ENCODE peak calls at places on chromosome 3, in six cellular contexts. One of them, this sample, is unnamed.

GRCh38 chr3:178295257-178295912 is 240.9 kb upstream of the KCNMB2 start:
- DNase-seq in sciatic nerve: no peak
- DNase-seq in LHCN-M2: no peak
- DNase-seq in stimulated activated CD4-positive, alpha-beta T cell treated with anti-CD3 and anti-CD28 coated beads, Interleukin-2, amount 100 ng/mL, for 48 hours: no peak
- DNase-seq in AG20443: peak
- DNase-seq in GM18507: no peak
- DNase-seq in this sample: no peak

GRCh38 chr3:59006791-59007517 is 42.9 kb downstream of the CFAP20DC start:
- DNase-seq in LHCN-M2: peak
- DNase-seq in AG20443: peak
- DNase-seq in sciatic nerve: no peak
- DNase-seq in GM18507: no peak
- DNase-seq in stimulated activated CD4-positive, alpha-beta T cell treated with anti-CD3 and anti-CD28 coated beads, Interleukin-2, amount 100 ng/mL, for 48 hours: no peak
- DNase-seq in this sample: no peak

GRCh38 chr3:194952882-194953281 is 267.2 kb downstream of the FAM43A start:
- DNase-seq in LHCN-M2: no peak
- DNase-seq in stimulated activated CD4-positive, alpha-beta T cell treated with anti-CD3 and anti-CD28 coated beads, Interleukin-2, amount 100 ng/mL, for 48 hours: no peak
- DNase-seq in GM18507: no peak
- DNase-seq in AG20443: no peak
- DNase-seq in sciatic nerve: peak
- DNase-seq in this sample: no peak

GRCh38 chr3:59257506-59257905 is 207.7 kb upstream of the CFAP20DC start:
- DNase-seq in stimulated activated CD4-positive, alpha-beta T cell treated with anti-CD3 and anti-CD28 coated beads, Interleukin-2, amount 100 ng/mL, for 48 hours: no peak
- DNase-seq in sciatic nerve: no peak
- DNase-seq in AG20443: no peak
- DNase-seq in GM18507: no peak
- DNase-seq in LHCN-M2: no peak
- DNase-seq in this sample: no peak

GRCh38 chr3:184259878-184260570 is 1.3 kb downstream of the CAMK2N2 start:
- DNase-seq in LHCN-M2: no peak
- DNase-seq in GM18507: no peak
- DNase-seq in sciatic nerve: no peak
- DNase-seq in AG20443: peak
- DNase-seq in stimulated activated CD4-positive, alpha-beta T cell treated with anti-CD3 and anti-CD28 coated beads, Interleukin-2, amount 100 ng/mL, for 48 hours: no peak
- DNase-seq in this sample: no peak

GRCh38 chr3:160372780-160373179 is 26.2 kb downstream of the IFT80 start:
- DNase-seq in LHCN-M2: peak
- DNase-seq in GM18507: no peak
- DNase-seq in sciatic nerve: no peak
- DNase-seq in stimulated activated CD4-positive, alpha-beta T cell treated with anti-CD3 and anti-CD28 coated beads, Interleukin-2, amount 100 ng/mL, for 48 hours: no peak
- DNase-seq in AG20443: peak
- DNase-seq in this sample: no peak

GRCh38 chr3:31873254-31873653 is 107.8 kb downstream of the OSBPL10 start:
- DNase-seq in GM18507: no peak
- DNase-seq in stimulated activated CD4-positive, alpha-beta T cell treated with anti-CD3 and anti-CD28 coated beads, Interleukin-2, amount 100 ng/mL, for 48 hours: no peak
- DNase-seq in LHCN-M2: no peak
- DNase-seq in sciatic nerve: no peak
- DNase-seq in AG20443: no peak
- DNase-seq in this sample: no peak

GRCh38 chr3:94524102-94524922 is 461.5 kb downstream of the NSUN3 start:
- DNase-seq in AG20443: no peak
- DNase-seq in LHCN-M2: no peak
- DNase-seq in sciatic nerve: no peak
- DNase-seq in stimulated activated CD4-positive, alpha-beta T cell treated with anti-CD3 and anti-CD28 coated beads, Interleukin-2, amount 100 ng/mL, for 48 hours: no peak
- DNase-seq in GM18507: no peak
- DNase-seq in this sample: no peak

GRCh38 chr3:102484384-102484783 is 49.6 kb downstream of the ZPLD1 start:
- DNase-seq in AG20443: no peak
- DNase-seq in LHCN-M2: no peak
- DNase-seq in GM18507: no peak
- DNase-seq in sciatic nerve: no peak
- DNase-seq in stimulated activated CD4-positive, alpha-beta T cell treated with anti-CD3 and anti-CD28 coated beads, Interleukin-2, amount 100 ng/mL, for 48 hours: no peak
- DNase-seq in this sample: no peak

GRCh38 chr3:67564973-67565372 is 89.4 kb downstream of the SUCLG2 start:
- DNase-seq in stimulated activated CD4-positive, alpha-beta T cell treated with anti-CD3 and anti-CD28 coated beads, Interleukin-2, amount 100 ng/mL, for 48 hours: no peak
- DNase-seq in sciatic nerve: no peak
- DNase-seq in GM18507: no peak
- DNase-seq in AG20443: no peak
- DNase-seq in LHCN-M2: no peak
- DNase-seq in this sample: no peak

GRCh38 chr3:110758208-110758607 is 313.4 kb upstream of the NECTIN3 start:
- DNase-seq in AG20443: no peak
- DNase-seq in LHCN-M2: peak
- DNase-seq in stimulated activated CD4-positive, alpha-beta T cell treated with anti-CD3 and anti-CD28 coated beads, Interleukin-2, amount 100 ng/mL, for 48 hours: no peak
- DNase-seq in GM18507: no peak
- DNase-seq in sciatic nerve: no peak
- DNase-seq in this sample: no peak

GRCh38 chr3:23567917-23568316 is 237.8 kb upstream of the UBE2E1 start:
- DNase-seq in sciatic nerve: no peak
- DNase-seq in stimulated activated CD4-positive, alpha-beta T cell treated with anti-CD3 and anti-CD28 coated beads, Interleukin-2, amount 100 ng/mL, for 48 hours: no peak
- DNase-seq in LHCN-M2: peak
- DNase-seq in AG20443: peak
- DNase-seq in GM18507: no peak
- DNase-seq in this sample: no peak

GRCh38 chr3:112390783-112391641 is 58.1 kb downstream of the CD200 start:
- DNase-seq in stimulated activated CD4-positive, alpha-beta T cell treated with anti-CD3 and anti-CD28 coated beads, Interleukin-2, amount 100 ng/mL, for 48 hours: no peak
- DNase-seq in LHCN-M2: peak
- DNase-seq in AG20443: peak
- DNase-seq in GM18507: no peak
- DNase-seq in sciatic nerve: no peak
- DNase-seq in this sample: no peak

GRCh38 chr3:100709840-100710235 is 544 bp downstream of the TFG start:
- DNase-seq in GM18507: peak
- DNase-seq in LHCN-M2: peak
- DNase-seq in sciatic nerve: peak
- DNase-seq in stimulated activated CD4-positive, alpha-beta T cell treated with anti-CD3 and anti-CD28 coated beads, Interleukin-2, amount 100 ng/mL, for 48 hours: peak
- DNase-seq in AG20443: peak
- DNase-seq in this sample: peak

This sample was measured in NCI-H2171.